ENCODE peak calls at places on chromosomes 5 and 9, in seven cellular contexts. P is right lobe of liver, Q is OCI-LY7, X is ovary, Z is IMR-90, D is small intestine, N is neuronal stem cell. O is an unnamed sample.

GRCh38 chr5:2690293-2690692 is 61.2 kb downstream of the IRX2 start:
- DNase-seq in P (no peak), Q (no peak), X (no peak), Z (no peak), D (no peak), N (no peak), O (no peak)

GRCh38 chr5:135829681-135830383 is 4.6 kb upstream of the SLC25A48 start:
- DNase-seq in P (peak; percentile 51), Q (peak; percentile 67), X (peak; percentile 26), Z (peak; percentile 31), D (peak; percentile 65), N (peak; percentile 73), O (no peak)

GRCh38 chr5:108003178-108003577 is 332.4 kb upstream of the EFNA5 start:
- DNase-seq in P (no peak), Q (peak; percentile 13), X (no peak), Z (peak; percentile 61), D (peak; percentile 66), N (no peak), O (no peak)

GRCh38 chr5:88672644-88673493 is 210.1 kb downstream of the MEF2C start:
- DNase-seq in P (no peak), Q (peak; percentile 20), X (no peak), Z (no peak), D (no peak), N (no peak), O (no peak)

GRCh38 chr5:147939431-147940114 is 33.2 kb upstream of the C5orf46 start:
- DNase-seq in P (no peak), Q (no peak), X (no peak), Z (no peak), D (no peak), N (no peak), O (no peak)

GRCh38 chr9:86843182-86843581 is 104.1 kb downstream of the GAS1 start:
- DNase-seq in P (no peak), Q (no peak), X (peak; percentile 34), Z (peak; percentile 19), D (peak; percentile 52), N (no peak), O (no peak)

GRCh38 chr5:856531-857425 is 6.0 kb upstream of the ZDHHC11 start:
- DNase-seq in P (peak; percentile 11), Q (no peak), X (no peak), Z (no peak), D (no peak), N (no peak), O (no peak)

GRCh38 chr5:57724836-57725235 is 242.2 kb upstream of the ACTBL2 start:
- DNase-seq in P (no peak), Q (no peak), X (no peak), Z (peak; percentile 73), D (no peak), N (no peak), O (no peak)

GRCh38 chr9:130199605-130200004 is 27.4 kb downstream of the NCS1 start:
- DNase-seq in P (no peak), Q (no peak), X (no peak), Z (peak; percentile 87), D (no peak), N (no peak), O (no peak)

GRCh38 chr9:130197386-130197785 is 25.2 kb downstream of the NCS1 start:
- DNase-seq in P (no peak), Q (no peak), X (no peak), Z (no peak), D (no peak), N (no peak), O (no peak)

GRCh38 chr9:130197888-130198287 is 25.7 kb downstream of the NCS1 start:
- DNase-seq in P (no peak), Q (no peak), X (no peak), Z (no peak), D (no peak), N (no peak), O (no peak)

GRCh38 chr9:130200038-130200979 is 28.1 kb downstream of the NCS1 start:
- DNase-seq in P (no peak), Q (no peak), X (no peak), Z (no peak), D (no peak), N (no peak), O (no peak)

GRCh38 chr9:130198501-130199179 is 26.4 kb downstream of the NCS1 start:
- DNase-seq in P (no peak), Q (no peak), X (no peak), Z (no peak), D (no peak), N (no peak), O (no peak)
- H3K27ac ChIP-seq in P (no peak overlapping the region), Q (no peak overlapping the region), X (no peak overlapping the region), Z (no peak overlapping the region), D (no peak overlapping the region), N (no peak overlapping the region), O (peak overlapping the region; percentile 83)

DNA sequence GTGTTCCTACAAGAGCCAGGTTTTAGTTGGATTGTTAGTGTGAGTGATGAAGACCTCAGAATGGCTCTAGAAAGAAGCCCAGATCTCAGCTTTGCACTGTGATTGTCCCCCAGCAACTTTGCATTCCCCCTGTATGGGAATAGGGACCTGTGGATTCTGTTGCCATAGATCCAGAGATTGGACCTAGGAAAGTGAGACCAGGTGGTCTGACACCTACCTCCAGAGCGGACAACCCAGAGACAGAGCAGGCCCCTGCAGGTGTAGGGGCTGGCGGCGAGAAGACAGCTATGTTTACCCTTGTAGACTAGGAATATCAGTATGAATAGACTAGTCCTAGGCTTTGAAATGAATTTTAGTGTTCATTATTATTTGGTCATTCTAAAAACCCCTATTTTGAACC is 53.6 kb downstream of the IRF1 start:
- DNase-seq in P (no peak), Q (no peak), X (no peak), Z (no peak), D (no peak), N (no peak), O (no peak)
- H3K27ac ChIP-seq in P (no peak overlapping the region), Q (peak overlapping the region; percentile 48), X (no peak overlapping the region), Z (peak overlapping the region; percentile 52), D (peak overlapping the region; percentile 61), N (no peak overlapping the region), O (no peak overlapping the region)

GRCh38 chr5:126487596-126487995 is 64.4 kb downstream of the GRAMD2B start:
- DNase-seq in P (no peak), Q (no peak), X (no peak), Z (no peak), D (no peak), N (no peak), O (no peak)
- H3K27ac ChIP-seq in P (no peak overlapping the region), Q (no peak overlapping the region), X (no peak overlapping the region), Z (no peak overlapping the region), D (no peak overlapping the region), N (no peak overlapping the region), O (peak overlapping the region; percentile 70)

GRCh38 chr9:137722481-137722880 is 103.7 kb downstream of the EHMT1 start:
- DNase-seq in P (no peak), Q (no peak), X (no peak), Z (no peak), D (no peak), N (no peak), O (no peak)

GRCh38 chr9:137725598-137725997 is 106.8 kb downstream of the EHMT1 start:
- DNase-seq in P (no peak), Q (no peak), X (no peak), Z (no peak), D (no peak), N (no peak), O (no peak)

GRCh38 chr9:137723396-137724113 is 104.8 kb downstream of the EHMT1 start:
- DNase-seq in P (no peak), Q (no peak), X (no peak), Z (no peak), D (no peak), N (no peak), O (no peak)

GRCh38 chr9:137724818-137725240 is 106.0 kb downstream of the EHMT1 start:
- DNase-seq in P (no peak), Q (no peak), X (no peak), Z (no peak), D (no peak), N (no peak), O (no peak)

DNA sequence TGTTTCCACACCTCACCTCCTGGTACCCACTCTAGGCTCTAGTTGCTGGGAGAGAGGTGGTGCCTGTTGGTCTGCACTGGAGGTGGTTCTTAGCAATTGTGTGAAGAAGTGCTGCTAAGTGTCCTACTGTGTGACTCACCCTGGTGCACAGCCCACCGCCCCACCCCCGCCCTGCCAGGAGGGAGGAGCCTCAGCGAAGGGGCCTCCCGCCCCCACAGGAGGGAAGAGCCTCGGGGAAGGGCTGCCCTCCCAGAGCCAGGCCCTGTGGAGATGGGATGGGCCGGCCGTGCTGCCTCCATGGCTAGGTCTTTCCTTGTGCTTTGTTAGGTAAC is 105.3 kb downstream of the EHMT1 start:
- DNase-seq in P (no peak), Q (no peak), X (no peak), Z (peak; percentile 18), D (no peak), N (peak; percentile 17), O (no peak)
- H3K27ac ChIP-seq in P (no peak overlapping the region), Q (no peak overlapping the region), X (no peak overlapping the region), Z (no peak overlapping the region), D (no peak overlapping the region), N (peak overlapping the region; percentile 53), O (no peak overlapping the region)

GRCh38 chr9:104906441-104907277 is 21.3 kb downstream of the ABCA1 start:
- DNase-seq in P (peak; percentile 59), Q (no peak), X (no peak), Z (peak; percentile 81), D (no peak), N (no peak), O (peak; percentile 57)
- H3K27ac ChIP-seq in P (peak overlapping the region; percentile 80), Q (no peak overlapping the region), X (no peak overlapping the region), Z (peak overlapping the region; percentile 54), D (no peak overlapping the region), N (no peak overlapping the region), O (no peak overlapping the region)

GRCh38 chr5:5481206-5481605 is 58.7 kb downstream of the ICE1 start:
- DNase-seq in P (no peak), Q (no peak), X (no peak), Z (no peak), D (peak; percentile 5), N (no peak), O (no peak)

GRCh38 chr5:5483350-5483749 is 60.9 kb downstream of the ICE1 start:
- DNase-seq in P (no peak), Q (no peak), X (no peak), Z (no peak), D (no peak), N (no peak), O (no peak)

GRCh38 chr5:5481633-5482032 is 59.2 kb downstream of the ICE1 start:
- DNase-seq in P (no peak), Q (no peak), X (no peak), Z (no peak), D (no peak), N (no peak), O (no peak)

GRCh38 chr5:5486122-5486521 is 63.6 kb downstream of the ICE1 start:
- DNase-seq in P (no peak), Q (no peak), X (no peak), Z (no peak), D (no peak), N (no peak), O (no peak)

GRCh38 chr5:5483880-5484595 is 61.6 kb downstream of the ICE1 start:
- DNase-seq in P (no peak), Q (no peak), X (no peak), Z (peak; percentile 52), D (no peak), N (no peak), O (no peak)
- H3K27ac ChIP-seq in P (no peak overlapping the region), Q (no peak overlapping the region), X (no peak overlapping the region), Z (no peak overlapping the region), D (no peak overlapping the region), N (no peak overlapping the region), O (no peak overlapping the region)

GRCh38 chr5:156379198-156379597 is 52.2 kb downstream of the SGCD start:
- DNase-seq in P (no peak), Q (no peak), X (no peak), Z (no peak), D (no peak), N (no peak), O (no peak)
- H3K27ac ChIP-seq in P (no peak overlapping the region), Q (no peak overlapping the region), X (no peak overlapping the region), Z (no peak overlapping the region), D (no peak overlapping the region), N (no peak overlapping the region), O (no peak overlapping the region)